ENCODE peak calls at places on chromosomes 16 and 17, in four cellular contexts. One of them, this sample, is unnamed.

GRCh38 chr17:30263552-30264333 is 28.0 kb downstream of the BLMH start:
- DNase-seq in bronchial epithelial cell: no peak
- DNase-seq in AG04450: no peak
- DNase-seq in heart left ventricle: no peak
- DNase-seq in this sample: no peak

GRCh38 chr16:29784157-29784556 is 6.1 kb downstream of the ZG16 start:
- DNase-seq in heart left ventricle: no peak
- DNase-seq in bronchial epithelial cell: peak
- DNase-seq in AG04450: no peak
- DNase-seq in this sample: no peak

GRCh38 chr16:48574148-48574547 is 35.8 kb downstream of the N4BP1 start:
- DNase-seq in bronchial epithelial cell: peak
- DNase-seq in heart left ventricle: no peak
- DNase-seq in AG04450: no peak
- DNase-seq in this sample: no peak

GRCh38 chr17:57519199-57519598 is 225.9 kb downstream of the CCDC182 start:
- DNase-seq in AG04450: peak
- DNase-seq in bronchial epithelial cell: peak
- DNase-seq in heart left ventricle: no peak
- DNase-seq in this sample: no peak

GRCh38 chr17:7218774-7219173 is 862 bp downstream of the DLG4 start:
- DNase-seq in AG04450: no peak
- DNase-seq in heart left ventricle: no peak
- DNase-seq in bronchial epithelial cell: no peak
- DNase-seq in this sample: no peak

GRCh38 chr17:54849660-54850059 is 51.0 kb upstream of the TOM1L1 start:
- DNase-seq in AG04450: no peak
- DNase-seq in bronchial epithelial cell: no peak
- DNase-seq in heart left ventricle: no peak
- DNase-seq in this sample: no peak

GRCh38 chr17:80477647-80478478 is 1.5 kb upstream of the NPTX1 start:
- DNase-seq in heart left ventricle: no peak
- DNase-seq in AG04450: no peak
- DNase-seq in bronchial epithelial cell: no peak
- DNase-seq in this sample: no peak

GRCh38 chr17:61833536-61834203 is 29.7 kb downstream of the BRIP1 start:
- DNase-seq in heart left ventricle: no peak
- DNase-seq in AG04450: no peak
- DNase-seq in bronchial epithelial cell: peak
- DNase-seq in this sample: no peak

GRCh38 chr17:78947235-78948153 is 22.3 kb upstream of the TIMP2 start:
- DNase-seq in bronchial epithelial cell: peak
- DNase-seq in heart left ventricle: no peak
- DNase-seq in AG04450: no peak
- DNase-seq in this sample: no peak

GRCh38 chr16:909281-910000 is 61.3 kb downstream of the LMF1 start:
- DNase-seq in heart left ventricle: no peak
- DNase-seq in bronchial epithelial cell: no peak
- DNase-seq in AG04450: no peak
- DNase-seq in this sample: no peak

GRCh38 chr17:17725853-17726720 is 44.8 kb downstream of the RAI1 start:
- DNase-seq in bronchial epithelial cell: no peak
- DNase-seq in AG04450: no peak
- DNase-seq in heart left ventricle: no peak
- DNase-seq in this sample: no peak

GRCh38 chr17:68356949-68357455 is 65.7 kb downstream of the ARSG start:
- DNase-seq in bronchial epithelial cell: no peak
- DNase-seq in heart left ventricle: no peak
- DNase-seq in AG04450: no peak
- DNase-seq in this sample: no peak

GRCh38 chr17:82588266-82589175 is 59.7 kb downstream of the WDR45B start:
- DNase-seq in heart left ventricle: no peak
- DNase-seq in bronchial epithelial cell: no peak
- DNase-seq in AG04450: no peak
- DNase-seq in this sample: no peak

GRCh38 chr17:81515530-81516041 is 3.0 kb upstream of the ACTG1 start:
- DNase-seq in AG04450: no peak
- DNase-seq in bronchial epithelial cell: no peak
- DNase-seq in heart left ventricle: no peak
- DNase-seq in this sample: no peak

GRCh38 chr17:81517339-81518112 is 4.9 kb upstream of the ACTG1 start:
- DNase-seq in bronchial epithelial cell: no peak
- DNase-seq in heart left ventricle: no peak
- DNase-seq in AG04450: no peak
- DNase-seq in this sample: no peak

GRCh38 chr17:81514735-81515529 is 2.3 kb upstream of the ACTG1 start:
- DNase-seq in AG04450: no peak
- DNase-seq in heart left ventricle: peak
- DNase-seq in bronchial epithelial cell: peak
- DNase-seq in this sample: peak

GRCh38 chr17:81517009-81517338 is 4.4 kb upstream of the ACTG1 start:
- DNase-seq in AG04450: no peak
- DNase-seq in bronchial epithelial cell: no peak
- DNase-seq in heart left ventricle: no peak
- DNase-seq in this sample: no peak

GRCh38 chr17:81516439-81516838 is 3.8 kb upstream of the ACTG1 start:
- DNase-seq in heart left ventricle: no peak
- DNase-seq in AG04450: no peak
- DNase-seq in bronchial epithelial cell: no peak
- DNase-seq in this sample: no peak
- H3K4me3 ChIP-seq in heart left ventricle: peak
- H3K4me3 ChIP-seq in AG04450: peak
- H3K4me3 ChIP-seq in bronchial epithelial cell: no peak
- H3K4me3 ChIP-seq in this sample: peak

DNA sequence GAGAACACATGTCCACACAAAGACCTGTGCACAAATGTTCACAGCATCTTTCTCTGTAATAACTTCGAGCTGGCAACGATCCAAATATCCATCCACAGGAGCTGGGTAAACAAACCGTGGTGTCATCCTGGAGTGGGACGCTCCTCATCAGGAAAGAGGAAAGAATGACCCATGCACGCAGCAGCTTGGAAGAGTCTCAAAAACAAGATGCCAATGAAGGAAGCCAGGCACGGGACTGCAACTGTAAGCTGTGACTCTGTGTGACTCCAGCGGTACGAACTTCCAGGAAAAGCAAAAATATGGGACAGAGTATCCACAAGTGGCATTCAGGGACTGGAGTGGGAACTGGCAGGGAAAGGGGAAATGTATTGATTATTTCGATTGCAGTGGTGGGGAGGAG is 36.7 kb upstream of the CIBAR2 start:
- DNase-seq in heart left ventricle: peak
- DNase-seq in bronchial epithelial cell: no peak
- DNase-seq in AG04450: no peak
- DNase-seq in this sample: no peak
- TF ChIP-seq CTCF in heart left ventricle: no peak
- TF ChIP-seq CTCF in bronchial epithelial cell: no peak
- TF ChIP-seq CTCF in AG04450: no peak
- TF ChIP-seq CTCF in this sample: no peak

DNA sequence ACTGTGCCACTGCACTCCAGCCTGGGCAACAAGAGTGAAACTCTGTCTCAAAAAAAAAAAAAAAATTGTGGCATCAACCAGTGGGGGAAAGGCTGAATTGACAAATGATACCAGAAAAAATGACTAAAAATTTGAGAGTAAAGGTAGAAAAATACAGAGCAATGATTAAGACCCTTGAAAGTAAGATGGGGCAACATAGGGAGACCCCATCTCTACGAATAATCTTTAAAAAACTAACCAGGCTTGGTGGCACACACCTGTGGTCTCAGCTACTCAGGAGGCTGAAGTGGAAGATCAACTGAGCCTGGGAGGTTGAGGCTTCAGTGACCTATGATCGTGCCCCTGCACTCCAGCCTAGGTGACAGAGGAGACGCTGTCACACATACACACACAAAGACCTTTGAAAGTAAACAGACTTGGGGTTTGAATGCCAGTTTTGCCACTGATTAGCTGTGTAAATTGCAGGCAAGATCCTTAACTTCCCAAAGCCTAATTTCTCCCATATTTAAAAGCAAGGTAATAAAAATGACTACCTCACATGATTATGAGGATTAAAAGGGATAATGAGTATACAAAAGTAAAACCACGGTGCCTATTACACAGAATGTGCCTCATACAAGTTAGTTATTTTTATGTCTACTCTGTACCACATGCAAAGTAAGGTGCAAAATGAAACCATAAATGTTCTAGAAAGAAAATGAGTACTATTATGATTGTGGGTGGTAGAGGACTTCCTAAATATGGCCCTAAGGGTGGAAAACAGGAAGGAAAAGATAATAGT is 21.7 kb upstream of the PAFAH1B1 start:
- DNase-seq in AG04450: no peak
- DNase-seq in bronchial epithelial cell: no peak
- DNase-seq in heart left ventricle: no peak
- DNase-seq in this sample: no peak
- H3K4me3 ChIP-seq in AG04450: no peak
- H3K4me3 ChIP-seq in bronchial epithelial cell: no peak
- H3K4me3 ChIP-seq in heart left ventricle: no peak
- H3K4me3 ChIP-seq in this sample: no peak

DNA sequence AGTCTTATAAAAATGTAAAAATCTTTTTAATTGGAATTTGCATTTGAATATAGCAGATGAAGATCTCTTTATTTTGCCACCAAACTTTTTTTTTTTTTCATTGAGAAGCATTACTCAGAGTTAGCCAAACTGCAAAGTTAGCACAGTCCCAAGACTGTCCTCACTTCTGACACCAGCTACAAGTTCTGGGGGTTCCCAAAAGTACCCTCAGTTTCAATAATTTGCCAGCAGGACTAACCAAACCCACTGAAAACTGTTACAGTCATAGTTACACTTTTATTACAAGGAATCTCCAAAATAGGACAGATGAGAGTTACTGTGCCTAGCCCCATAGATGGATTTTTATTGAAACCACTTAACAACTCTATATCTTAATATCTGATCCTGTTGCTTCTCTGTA is 144.1 kb downstream of the CHD9 start:
- DNase-seq in heart left ventricle: no peak
- DNase-seq in bronchial epithelial cell: no peak
- DNase-seq in AG04450: no peak
- DNase-seq in this sample: no peak
- TF ChIP-seq CTCF in heart left ventricle: no peak
- TF ChIP-seq CTCF in bronchial epithelial cell: no peak
- TF ChIP-seq CTCF in AG04450: no peak
- TF ChIP-seq CTCF in this sample: no peak

GRCh38 chr16:86571197-86571915 is 4.7 kb downstream of the FOXC2 start:
- DNase-seq in AG04450: no peak
- DNase-seq in heart left ventricle: no peak
- DNase-seq in bronchial epithelial cell: no peak
- DNase-seq in this sample: no peak
- H3K4me3 ChIP-seq in AG04450: peak
- H3K4me3 ChIP-seq in heart left ventricle: peak
- H3K4me3 ChIP-seq in bronchial epithelial cell: no peak
- H3K4me3 ChIP-seq in this sample: peak

GRCh38 chr16:87060026-87060986 is 256.9 kb downstream of the C16orf95 start:
- DNase-seq in heart left ventricle: peak
- DNase-seq in bronchial epithelial cell: no peak
- DNase-seq in AG04450: peak
- DNase-seq in this sample: no peak
- TF ChIP-seq CTCF in heart left ventricle: no peak
- TF ChIP-seq CTCF in bronchial epithelial cell: no peak
- TF ChIP-seq CTCF in AG04450: peak
- TF ChIP-seq CTCF in this sample: peak

GRCh38 chr16:30985401-30986128 is 558 bp downstream of the HSD3B7 start:
- DNase-seq in AG04450: no peak
- DNase-seq in heart left ventricle: no peak
- DNase-seq in bronchial epithelial cell: peak
- DNase-seq in this sample: no peak
- H3K4me3 ChIP-seq in AG04450: peak
- H3K4me3 ChIP-seq in heart left ventricle: peak
- H3K4me3 ChIP-seq in bronchial epithelial cell: peak
- H3K4me3 ChIP-seq in this sample: peak